ENCODE peak calls at places on chromosomes 12 and 14, in ten cellular contexts. One of them, this sample, is unnamed. For H3K36me3, the result is how much of the 10 kb centered on the place peaks cover.

GRCh38 chr12:65209655-65210043 is 40.3 kb downstream of the LEMD3 start:
- DNase-seq in GM23338: no peak
- DNase-seq in esophagus squamous epithelium: no peak
- DNase-seq in SJCRH30: no peak
- DNase-seq in sigmoid colon: no peak
- DNase-seq in tibial artery: no peak
- DNase-seq in CD8-positive, alpha-beta T cell: no peak
- DNase-seq in stomach: no peak
- DNase-seq in heart right ventricle: no peak
- DNase-seq in left lung: no peak
- DNase-seq in this sample: no peak

GRCh38 chr12:25332143-25332542 is 81.4 kb upstream of the KRAS start:
- DNase-seq in GM23338: no peak
- DNase-seq in esophagus squamous epithelium: no peak
- DNase-seq in SJCRH30: no peak
- DNase-seq in sigmoid colon: no peak
- DNase-seq in tibial artery: no peak
- DNase-seq in CD8-positive, alpha-beta T cell: no peak
- DNase-seq in stomach: no peak
- DNase-seq in heart right ventricle: no peak
- DNase-seq in left lung: no peak
- DNase-seq in this sample: no peak

GRCh38 chr12:21239866-21240265 is 94.9 kb downstream of the SLCO1A2 start:
- DNase-seq in GM23338: no peak
- DNase-seq in esophagus squamous epithelium: no peak
- DNase-seq in SJCRH30: no peak
- DNase-seq in sigmoid colon: no peak
- DNase-seq in tibial artery: no peak
- DNase-seq in CD8-positive, alpha-beta T cell: no peak
- DNase-seq in stomach: no peak
- DNase-seq in heart right ventricle: no peak
- DNase-seq in left lung: no peak
- DNase-seq in this sample: no peak

GRCh38 chr12:107730942-107731341 is 30.0 kb downstream of the PRDM4 start:
- DNase-seq in GM23338: no peak
- DNase-seq in esophagus squamous epithelium: no peak
- DNase-seq in SJCRH30: no peak
- DNase-seq in sigmoid colon: no peak
- DNase-seq in tibial artery: no peak
- DNase-seq in CD8-positive, alpha-beta T cell: no peak
- DNase-seq in stomach: no peak
- DNase-seq in heart right ventricle: no peak
- DNase-seq in left lung: no peak
- DNase-seq in this sample: no peak

GRCh38 chr12:50215033-50215432 is 47.9 kb upstream of the CERS5 start:
- DNase-seq in GM23338: no peak
- DNase-seq in esophagus squamous epithelium: no peak
- DNase-seq in SJCRH30: no peak
- DNase-seq in sigmoid colon: no peak
- DNase-seq in tibial artery: no peak
- DNase-seq in CD8-positive, alpha-beta T cell: no peak
- DNase-seq in stomach: no peak
- DNase-seq in heart right ventricle: no peak
- DNase-seq in left lung: no peak
- DNase-seq in this sample: no peak

GRCh38 chr12:97568336-97569180 is 106.0 kb downstream of the RMST start:
- DNase-seq in GM23338: no peak
- DNase-seq in esophagus squamous epithelium: no peak
- DNase-seq in SJCRH30: no peak
- DNase-seq in sigmoid colon: no peak
- DNase-seq in tibial artery: no peak
- DNase-seq in CD8-positive, alpha-beta T cell: no peak
- DNase-seq in stomach: peak
- DNase-seq in heart right ventricle: no peak
- DNase-seq in left lung: no peak
- DNase-seq in this sample: no peak

GRCh38 chr12:1811281-1811947 is 9.0 kb upstream of the LRTM2 start:
- DNase-seq in GM23338: no peak
- DNase-seq in esophagus squamous epithelium: no peak
- DNase-seq in SJCRH30: no peak
- DNase-seq in sigmoid colon: no peak
- DNase-seq in tibial artery: no peak
- DNase-seq in CD8-positive, alpha-beta T cell: no peak
- DNase-seq in stomach: no peak
- DNase-seq in heart right ventricle: no peak
- DNase-seq in left lung: peak
- DNase-seq in this sample: no peak

GRCh38 chr12:112967858-112968257 is 10.5 kb upstream of the OAS2 start:
- DNase-seq in GM23338: no peak
- DNase-seq in esophagus squamous epithelium: no peak
- DNase-seq in SJCRH30: no peak
- DNase-seq in sigmoid colon: no peak
- DNase-seq in tibial artery: no peak
- DNase-seq in CD8-positive, alpha-beta T cell: no peak
- DNase-seq in stomach: no peak
- DNase-seq in heart right ventricle: no peak
- DNase-seq in left lung: no peak
- DNase-seq in this sample: no peak

GRCh38 chr12:121762269-121762668 is 31.2 kb downstream of the RHOF start:
- DNase-seq in GM23338: no peak
- DNase-seq in esophagus squamous epithelium: no peak
- DNase-seq in SJCRH30: no peak
- DNase-seq in sigmoid colon: no peak
- DNase-seq in tibial artery: no peak
- DNase-seq in CD8-positive, alpha-beta T cell: no peak
- DNase-seq in stomach: no peak
- DNase-seq in heart right ventricle: no peak
- DNase-seq in left lung: no peak
- DNase-seq in this sample: no peak

GRCh38 chr14:34501997-34502396 is 37.5 kb downstream of the EAPP start:
- DNase-seq in GM23338: no peak
- DNase-seq in esophagus squamous epithelium: no peak
- DNase-seq in SJCRH30: no peak
- DNase-seq in sigmoid colon: no peak
- DNase-seq in tibial artery: no peak
- DNase-seq in CD8-positive, alpha-beta T cell: no peak
- DNase-seq in stomach: no peak
- DNase-seq in heart right ventricle: no peak
- DNase-seq in left lung: no peak
- DNase-seq in this sample: no peak

GRCh38 chr14:101075025-101075800 is 171.7 kb upstream of the RTL1 start:
- DNase-seq in GM23338: no peak
- DNase-seq in esophagus squamous epithelium: no peak
- DNase-seq in SJCRH30: no peak
- DNase-seq in sigmoid colon: no peak
- DNase-seq in tibial artery: no peak
- DNase-seq in CD8-positive, alpha-beta T cell: no peak
- DNase-seq in stomach: peak
- DNase-seq in heart right ventricle: no peak
- DNase-seq in left lung: no peak
- DNase-seq in this sample: no peak

DNA sequence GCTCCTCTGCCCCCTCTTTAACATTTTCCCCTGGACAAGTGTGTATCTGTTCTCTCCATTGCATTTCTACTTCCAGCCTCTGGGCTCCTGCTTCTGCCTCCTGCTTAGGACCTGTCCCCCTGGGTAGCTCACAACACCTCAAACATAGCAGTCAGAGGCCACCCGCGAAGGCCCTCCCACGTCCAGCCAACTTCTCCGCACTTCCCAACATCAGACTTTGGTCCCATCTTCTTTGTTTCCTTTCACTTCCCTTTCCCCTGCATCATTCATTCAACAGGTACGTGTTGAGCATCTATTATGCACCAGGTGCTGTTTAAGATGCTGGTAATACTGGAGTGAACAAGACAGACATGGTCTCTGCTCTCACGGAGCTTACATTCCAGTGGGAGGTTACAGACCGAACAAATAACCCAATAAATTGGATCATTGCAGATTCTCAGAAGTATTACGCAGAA is 3.1 kb downstream of the C12orf57 start:
- DNase-seq in GM23338: no peak
- DNase-seq in esophagus squamous epithelium: no peak
- DNase-seq in SJCRH30: no peak
- DNase-seq in sigmoid colon: no peak
- DNase-seq in tibial artery: no peak
- DNase-seq in CD8-positive, alpha-beta T cell: no peak
- DNase-seq in stomach: no peak
- DNase-seq in heart right ventricle: no peak
- DNase-seq in left lung: no peak
- DNase-seq in this sample: no peak
- H3K27ac ChIP-seq in GM23338: no peak
- H3K27ac ChIP-seq in esophagus squamous epithelium: peak
- H3K27ac ChIP-seq in SJCRH30: no peak
- H3K27ac ChIP-seq in sigmoid colon: no peak
- H3K27ac ChIP-seq in tibial artery: no peak
- H3K27ac ChIP-seq in CD8-positive, alpha-beta T cell: peak
- H3K27ac ChIP-seq in stomach: peak
- H3K27ac ChIP-seq in heart right ventricle: peak
- H3K27ac ChIP-seq in left lung: peak
- H3K27ac ChIP-seq in this sample: peak

GRCh38 chr14:43141636-43142191 is 1365.4 kb downstream of the FSCB start:
- DNase-seq in GM23338: no peak
- DNase-seq in esophagus squamous epithelium: no peak
- DNase-seq in SJCRH30: no peak
- DNase-seq in sigmoid colon: no peak
- DNase-seq in tibial artery: no peak
- DNase-seq in CD8-positive, alpha-beta T cell: no peak
- DNase-seq in stomach: no peak
- DNase-seq in heart right ventricle: no peak
- DNase-seq in left lung: no peak
- DNase-seq in this sample: no peak

GRCh38 chr14:43143106-43143505 is 1364.0 kb downstream of the FSCB start:
- DNase-seq in GM23338: no peak
- DNase-seq in esophagus squamous epithelium: no peak
- DNase-seq in SJCRH30: no peak
- DNase-seq in sigmoid colon: no peak
- DNase-seq in tibial artery: no peak
- DNase-seq in CD8-positive, alpha-beta T cell: no peak
- DNase-seq in stomach: no peak
- DNase-seq in heart right ventricle: no peak
- DNase-seq in left lung: no peak
- DNase-seq in this sample: no peak

GRCh38 chr14:43147480-43147879 is 1359.6 kb downstream of the FSCB start:
- DNase-seq in GM23338: no peak
- DNase-seq in esophagus squamous epithelium: no peak
- DNase-seq in SJCRH30: peak
- DNase-seq in sigmoid colon: no peak
- DNase-seq in tibial artery: no peak
- DNase-seq in CD8-positive, alpha-beta T cell: no peak
- DNase-seq in stomach: no peak
- DNase-seq in heart right ventricle: no peak
- DNase-seq in left lung: no peak
- DNase-seq in this sample: no peak

GRCh38 chr14:43140453-43140852 is 1366.6 kb downstream of the FSCB start:
- DNase-seq in GM23338: no peak
- DNase-seq in esophagus squamous epithelium: no peak
- DNase-seq in SJCRH30: no peak
- DNase-seq in sigmoid colon: no peak
- DNase-seq in tibial artery: no peak
- DNase-seq in CD8-positive, alpha-beta T cell: no peak
- DNase-seq in stomach: no peak
- DNase-seq in heart right ventricle: no peak
- DNase-seq in left lung: no peak
- DNase-seq in this sample: no peak

GRCh38 chr14:43145361-43145760 is 1361.7 kb downstream of the FSCB start:
- DNase-seq in GM23338: no peak
- DNase-seq in esophagus squamous epithelium: no peak
- DNase-seq in SJCRH30: no peak
- DNase-seq in sigmoid colon: no peak
- DNase-seq in tibial artery: no peak
- DNase-seq in CD8-positive, alpha-beta T cell: no peak
- DNase-seq in stomach: no peak
- DNase-seq in heart right ventricle: no peak
- DNase-seq in left lung: no peak
- DNase-seq in this sample: no peak
- H3K4me3 ChIP-seq in GM23338: no peak
- H3K4me3 ChIP-seq in esophagus squamous epithelium: no peak
- H3K4me3 ChIP-seq in SJCRH30: no peak
- H3K4me3 ChIP-seq in sigmoid colon: no peak
- H3K4me3 ChIP-seq in tibial artery: no peak
- H3K4me3 ChIP-seq in CD8-positive, alpha-beta T cell: no peak
- H3K4me3 ChIP-seq in stomach: no peak
- H3K4me3 ChIP-seq in heart right ventricle: no peak
- H3K4me3 ChIP-seq in left lung: no peak
- H3K4me3 ChIP-seq in this sample: no peak

DNA sequence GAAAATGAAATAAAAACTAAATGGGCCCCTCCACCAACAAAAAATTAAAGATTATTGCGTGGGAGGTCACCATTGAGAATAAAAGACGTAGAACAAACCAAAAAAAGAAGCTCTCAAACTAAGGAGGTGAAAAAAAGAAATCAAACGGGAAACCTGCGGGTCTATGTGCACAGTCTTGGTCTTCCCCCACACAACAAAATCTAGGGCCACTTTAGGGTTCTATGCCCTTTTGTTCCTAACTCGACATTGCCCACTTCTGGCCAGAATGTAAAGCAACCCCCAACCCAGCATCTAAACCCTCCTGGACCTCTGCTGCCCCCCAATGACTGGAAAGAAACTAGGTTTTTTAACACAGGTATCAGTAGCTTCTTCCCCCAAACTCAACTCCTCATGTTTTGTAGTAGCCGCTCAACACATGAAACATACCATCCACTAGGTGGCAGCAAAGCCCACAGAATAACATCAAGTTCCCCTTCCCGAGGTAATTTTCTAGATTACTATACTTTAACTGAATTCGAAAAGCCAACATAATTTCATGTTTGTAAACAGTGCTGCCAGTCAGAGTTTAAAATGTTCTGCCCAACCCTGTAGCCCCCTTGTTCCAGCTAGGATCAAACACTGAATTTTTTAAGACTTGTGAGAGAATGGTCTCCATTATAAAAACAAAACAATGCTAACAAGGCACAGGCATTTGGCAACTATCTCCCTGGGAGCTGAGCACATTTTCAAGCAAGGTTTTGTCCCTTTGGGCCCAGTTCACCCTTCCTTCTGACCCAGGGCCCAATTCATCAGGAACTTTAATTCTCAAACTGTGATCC is 18.7 kb downstream of the DAD1 start:
- DNase-seq in GM23338: peak
- DNase-seq in esophagus squamous epithelium: no peak
- DNase-seq in SJCRH30: peak
- DNase-seq in sigmoid colon: peak
- DNase-seq in tibial artery: no peak
- DNase-seq in CD8-positive, alpha-beta T cell: peak
- DNase-seq in stomach: peak
- DNase-seq in heart right ventricle: no peak
- DNase-seq in left lung: no peak
- DNase-seq in this sample: peak
- H3K36me3 ChIP-seq in GM23338: under half
- H3K36me3 ChIP-seq in esophagus squamous epithelium: under half
- H3K36me3 ChIP-seq in SJCRH30: half or more
- H3K36me3 ChIP-seq in sigmoid colon: under half
- H3K36me3 ChIP-seq in tibial artery: under half
- H3K36me3 ChIP-seq in CD8-positive, alpha-beta T cell: under half
- H3K36me3 ChIP-seq in stomach: half or more
- H3K36me3 ChIP-seq in heart right ventricle: under half
- H3K36me3 ChIP-seq in left lung: half or more
- H3K36me3 ChIP-seq in this sample: under half

DNA sequence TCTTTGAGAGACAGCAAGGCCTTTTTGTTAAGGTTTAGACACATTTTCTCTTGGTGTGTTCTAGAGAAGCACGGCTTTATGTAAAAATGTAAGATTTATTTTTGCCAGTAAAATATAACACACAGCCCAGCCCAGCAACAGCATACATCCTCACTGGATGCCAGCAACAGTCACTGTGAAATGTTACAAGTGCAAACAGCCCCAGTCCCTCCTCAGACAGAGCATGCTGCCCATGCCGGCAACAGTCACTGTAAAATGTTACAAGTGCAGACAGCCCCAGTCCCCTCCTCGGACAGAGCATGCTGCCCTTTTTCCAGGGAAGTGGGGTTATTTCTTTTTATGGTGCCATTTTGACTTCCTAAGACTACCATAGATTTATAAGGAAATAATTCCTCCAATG is 207.6 kb downstream of the CHST11 start:
- DNase-seq in GM23338: no peak
- DNase-seq in esophagus squamous epithelium: no peak
- DNase-seq in SJCRH30: no peak
- DNase-seq in sigmoid colon: no peak
- DNase-seq in tibial artery: no peak
- DNase-seq in CD8-positive, alpha-beta T cell: no peak
- DNase-seq in stomach: no peak
- DNase-seq in heart right ventricle: no peak
- DNase-seq in left lung: no peak
- DNase-seq in this sample: no peak
- H3K27ac ChIP-seq in GM23338: no peak
- H3K27ac ChIP-seq in esophagus squamous epithelium: no peak
- H3K27ac ChIP-seq in SJCRH30: no peak
- H3K27ac ChIP-seq in sigmoid colon: peak
- H3K27ac ChIP-seq in tibial artery: no peak
- H3K27ac ChIP-seq in CD8-positive, alpha-beta T cell: no peak
- H3K27ac ChIP-seq in stomach: peak
- H3K27ac ChIP-seq in heart right ventricle: no peak
- H3K27ac ChIP-seq in left lung: no peak
- H3K27ac ChIP-seq in this sample: no peak